ENCODE peak calls at places on chromosomes 7 and 10, in ten cellular contexts. E is heart right ventricle; V is IMR-90; G is mesenchymal stem cell; I is kidney; S is Caco-2; K is pancreas; U is psoas muscle; Y is CD8-positive, alpha-beta memory T cell; O is fibroblast of lung. D is an unnamed sample.

GRCh38 chr10:71124921-71125748 is 87.2 kb upstream of the UNC5B start:
- DNase-seq in O (no peak), K (no peak), V (no peak), I (no peak), S (no peak), U (no peak), E (peak; percentile 29), Y (no peak), G (no peak), D (no peak)

GRCh38 chr10:48412933-48413332 is 106.5 kb downstream of the MAPK8 start:
- DNase-seq in Y (no peak), K (no peak), U (no peak), O (no peak), I (no peak), V (no peak), E (no peak), S (no peak), G (no peak), D (no peak)

GRCh38 chr7:151876112-151876898 is 610 bp downstream of the PRKAG2 start:
- DNase-seq in U (peak; percentile 91), O (peak; percentile 21), E (peak; percentile 82), I (peak; percentile 93), S (peak; percentile 66), K (peak; percentile 94), Y (peak; percentile 61), V (no peak), G (peak; percentile 46), D (peak; percentile 24)

GRCh38 chr7:83677180-83677866 is 28.4 kb upstream of the SEMA3E start:
- DNase-seq in S (no peak), U (no peak), E (no peak), Y (no peak), O (peak; percentile 99), G (peak; percentile 99), V (peak; percentile 94), K (no peak), I (peak; percentile 21), D (peak; percentile 98)

GRCh38 chr10:129765664-129766550 is 198.2 kb downstream of the EBF3 start:
- DNase-seq in O (no peak), Y (no peak), I (peak; percentile 56), K (no peak), G (no peak), U (no peak), S (no peak), V (no peak), E (no peak), D (no peak)

GRCh38 chr7:55156919-55157318 is 138.1 kb downstream of the EGFR start:
- DNase-seq in G (no peak), E (no peak), S (no peak), Y (no peak), I (no peak), O (peak; percentile 28), U (no peak), V (no peak), K (no peak), D (no peak)

GRCh38 chr10:7130191-7130911 is 280.5 kb downstream of the SFMBT2 start:
- DNase-seq in Y (no peak), G (no peak), I (no peak), U (no peak), V (no peak), E (no peak), K (no peak), O (no peak), S (no peak), D (no peak)

GRCh38 chr10:13306103-13306502 is 6.2 kb upstream of the PHYH start:
- DNase-seq in G (no peak), S (no peak), O (no peak), I (no peak), E (no peak), U (no peak), V (no peak), K (no peak), Y (no peak), D (no peak)

GRCh38 chr10:115432188-115432819 is 339.1 kb downstream of the ATRNL1 start:
- DNase-seq in I (no peak), U (no peak), Y (no peak), V (peak; percentile 6), O (peak; percentile 61), K (no peak), S (peak; percentile 18), E (no peak), G (peak; percentile 43), D (peak; percentile 43)

GRCh38 chr10:66180651-66181318 is 745.1 kb upstream of the LRRTM3 start:
- DNase-seq in O (peak; percentile 77), E (peak; percentile 41), G (peak; percentile 59), U (no peak), I (no peak), K (no peak), S (peak; percentile 73), V (peak; percentile 52), Y (no peak), D (peak; percentile 93)

GRCh38 chr7:115749924-115750323 is 280.6 kb downstream of the TFEC start:
- DNase-seq in I (no peak), O (no peak), V (peak; percentile 0), G (no peak), E (no peak), S (no peak), U (no peak), Y (no peak), K (no peak), D (no peak)

GRCh38 chr10:99551158-99551557 is 18.4 kb downstream of the NKX2-3 start:
- DNase-seq in U (no peak), V (peak; percentile 56), S (no peak), I (no peak), K (no peak), G (peak; percentile 97), Y (no peak), E (no peak), O (peak; percentile 57), D (peak; percentile 38)

GRCh38 chr10:68211635-68212034 is 20.3 kb downstream of the ATOH7 start:
- DNase-seq in O (no peak), K (no peak), G (no peak), U (no peak), S (no peak), E (no peak), I (no peak), Y (no peak), V (no peak), D (no peak)

GRCh38 chr7:155230169-155230593 is 67.5 kb upstream of the INSIG1 start:
- DNase-seq in S (peak; percentile 74), V (peak; percentile 99), E (peak; percentile 19), I (peak; percentile 28), K (no peak), U (peak; percentile 84), O (peak; percentile 99), Y (no peak), G (peak; percentile 91), D (peak; percentile 98)

GRCh38 chr7:28774529-28775057 is 183.5 kb downstream of the TRIL start:
- DNase-seq in K (no peak), I (no peak), E (no peak), V (no peak), Y (no peak), O (peak; percentile 32), U (no peak), G (no peak), S (no peak), D (no peak)

GRCh38 chr7:139441961-139442360 is 41.5 kb downstream of the KLRG2 start:
- DNase-seq in Y (no peak), E (no peak), G (no peak), U (no peak), S (no peak), I (no peak), K (no peak), O (no peak), V (no peak), D (no peak)

GRCh38 chr10:21499910-21500577 is 25.4 kb downstream of the SKIDA1 start:
- DNase-seq in G (peak; percentile 61), S (no peak), Y (no peak), O (peak; percentile 30), V (no peak), I (peak; percentile 77), K (peak; percentile 64), E (no peak), U (peak; percentile 66), D (no peak)
- H3K4me3 ChIP-seq in G (no peak overlapping the region), S (no peak overlapping the region), Y (no peak overlapping the region), O (no peak overlapping the region), V (no peak overlapping the region), I (peak overlapping the region; percentile 27), K (peak overlapping the region; percentile 12), E (peak overlapping the region; percentile 35), U (peak overlapping the region; percentile 60), D (no peak overlapping the region)

DNA sequence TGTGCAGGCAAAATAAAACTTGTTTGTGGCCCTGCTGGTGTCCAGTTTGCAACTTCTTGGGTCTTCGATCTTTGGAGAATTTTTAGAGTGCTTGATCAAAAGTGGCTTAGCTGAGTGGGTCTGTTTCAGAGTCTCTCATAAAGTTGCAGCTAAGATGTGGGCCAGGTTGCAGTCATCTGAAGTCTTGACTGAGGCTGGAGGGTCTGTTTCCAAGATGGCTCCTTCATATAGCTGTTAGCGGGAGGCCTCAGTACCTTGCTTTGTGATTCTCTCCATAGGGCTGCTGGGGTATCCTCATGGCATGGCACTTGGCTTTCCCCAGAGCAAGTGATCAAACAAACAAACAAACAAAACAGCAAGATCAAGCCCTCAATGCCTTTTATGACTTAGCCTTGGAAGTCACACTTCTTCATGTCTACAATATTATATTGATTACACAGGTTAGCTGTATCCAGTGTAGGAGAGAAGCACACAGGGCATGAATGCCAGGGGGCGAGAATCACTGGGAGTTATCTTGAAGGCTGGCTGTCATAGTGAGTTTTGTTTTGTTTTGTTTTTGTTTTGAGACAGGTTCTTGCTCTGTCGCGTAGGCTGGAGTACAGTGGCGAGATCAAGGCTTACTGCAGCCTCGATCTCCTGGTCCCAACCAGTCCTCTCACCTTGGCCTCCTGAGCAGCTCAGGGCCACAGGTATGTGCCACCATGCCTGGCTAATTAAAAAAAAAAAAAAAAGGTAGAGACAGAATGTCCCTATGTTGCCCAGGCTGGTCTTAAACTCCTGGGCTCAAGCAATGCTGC is 10.2 kb downstream of the CYP26A1 start:
- DNase-seq in Y (no peak), O (no peak), S (no peak), E (no peak), K (no peak), V (no peak), G (no peak), I (no peak), U (no peak), D (no peak)
- H3K4me1 ChIP-seq in Y (no peaks in the 10 kb centered on the region), O (no peaks in the 10 kb centered on the region), S (peaks cover 5% of the 10 kb centered on the region), E (no peaks in the 10 kb centered on the region), K (peaks cover 3% of the 10 kb centered on the region), V (peaks cover 2% of the 10 kb centered on the region), G (peaks cover 8% of the 10 kb centered on the region), I (no peaks in the 10 kb centered on the region), U (no peaks in the 10 kb centered on the region), D (no peaks in the 10 kb centered on the region)

GRCh38 chr10:53090725-53091124 is 318.1 kb upstream of the MBL2 start:
- DNase-seq in O (no peak), U (no peak), I (no peak), G (no peak), K (no peak), E (no peak), Y (no peak), S (no peak), V (no peak), D (no peak)
- H3K4me3 ChIP-seq in O (no peak overlapping the region), U (no peak overlapping the region), I (no peak overlapping the region), G (no peak overlapping the region), K (no peak overlapping the region), E (no peak overlapping the region), Y (no peak overlapping the region), S (no peak overlapping the region), V (no peak overlapping the region), D (no peak overlapping the region)

DNA sequence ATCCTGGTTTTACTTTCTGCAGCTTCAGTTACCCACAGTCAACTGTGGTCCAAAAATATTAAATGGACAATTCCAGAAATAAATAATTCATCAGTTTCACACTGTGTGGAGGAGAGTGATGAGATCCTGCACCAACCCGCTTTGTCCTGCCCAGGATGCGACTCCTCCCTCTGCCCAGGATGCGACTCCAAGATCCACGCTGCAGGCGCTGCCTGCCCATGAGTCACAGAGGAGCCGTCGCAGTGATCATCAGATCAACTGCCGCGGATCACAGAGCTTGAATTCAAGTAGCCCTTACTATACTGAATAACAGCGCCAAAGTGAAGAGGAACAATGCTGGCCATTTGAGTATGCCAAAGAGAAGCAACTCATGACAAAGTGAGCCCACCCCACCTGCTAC is 61.5 kb downstream of the GRB10 start:
- DNase-seq in I (no peak), K (no peak), S (no peak), E (no peak), V (no peak), U (no peak), G (no peak), O (no peak), Y (no peak), D (no peak)
- H3K4me1 ChIP-seq in I (peaks cover 4% of the 10 kb centered on the region), K (peaks cover 86% of the 10 kb centered on the region), S (peaks cover 29% of the 10 kb centered on the region), E (peaks cover 7% of the 10 kb centered on the region), V (peaks cover 6% of the 10 kb centered on the region), U (peaks cover 23% of the 10 kb centered on the region), G (peaks cover 14% of the 10 kb centered on the region), O (peaks cover 3% of the 10 kb centered on the region), Y (peaks cover 6% of the 10 kb centered on the region), D (peaks cover 19% of the 10 kb centered on the region)

D was measured in PC-3.